ENCODE peak calls at places on chromosomes 2 and 18, in nine cellular contexts. Q, K, Z, V, Y, U, W, N and G are unnamed samples.

GRCh38 chr2:211900518-211900917 is 638.1 kb downstream of the ERBB4 start:
- DNase-seq in U (no peak), K (no peak), W (no peak), Z (no peak), Y (no peak), Q (no peak), V (no peak), N (no peak), G (no peak)

GRCh38 chr2:72182547-72183460 is 35.1 kb upstream of the CYP26B1 start:
- DNase-seq in U (no peak), Y (no peak), W (no peak), V (no peak), N (no peak), Q (peak; percentile 81), Z (no peak), K (no peak), G (no peak)

GRCh38 chr2:210112871-210113270 is 58.3 kb downstream of the KANSL1L start:
- DNase-seq in N (no peak), V (no peak), W (no peak), Y (no peak), U (no peak), Q (no peak), Z (no peak), K (no peak), G (no peak)

GRCh38 chr2:134258684-134259408 is 5.0 kb downstream of the MGAT5 start:
- DNase-seq in K (no peak), Y (no peak), U (no peak), Q (peak; percentile 21), W (peak; percentile 21), Z (peak; percentile 13), V (no peak), N (no peak), G (no peak)

GRCh38 chr2:224520064-224520463 is 65.1 kb downstream of the CUL3 start:
- DNase-seq in N (no peak), Y (peak; percentile 17), U (no peak), V (peak; percentile 86), Q (no peak), Z (no peak), W (no peak), K (no peak), G (no peak)

GRCh38 chr2:205364261-205364660 is 318.0 kb upstream of the NRP2 start:
- DNase-seq in Q (no peak), W (no peak), Y (peak; percentile 7), K (no peak), U (no peak), V (no peak), Z (no peak), N (no peak), G (no peak)

GRCh38 chr2:181607629-181608627 is 49.0 kb downstream of the CERKL start:
- DNase-seq in Y (no peak), K (no peak), W (no peak), Q (no peak), N (no peak), V (no peak), U (no peak), Z (no peak), G (no peak)

GRCh38 chr2:196233808-196234501 is 62.6 kb upstream of the STK17B start:
- DNase-seq in W (no peak), Y (no peak), U (no peak), Z (no peak), N (no peak), K (no peak), V (peak; percentile 60), Q (no peak), G (no peak)

GRCh38 chr2:142037051-142037450 is 93.8 kb downstream of the LRP1B start:
- DNase-seq in Z (no peak), U (no peak), W (no peak), K (no peak), V (no peak), Q (no peak), Y (no peak), N (no peak), G (no peak)

GRCh38 chr2:210195066-210195852 is 24.1 kb upstream of the KANSL1L start:
- DNase-seq in U (no peak), Q (no peak), Z (no peak), V (no peak), N (no peak), Y (peak; percentile 57), K (no peak), W (no peak), G (peak; percentile 54)

GRCh38 chr2:144524190-144524957 is 4.5 kb upstream of the ZEB2 start:
- DNase-seq in K (no peak), V (no peak), U (peak; percentile 73), N (peak; percentile 83), W (peak; percentile 77), Z (peak; percentile 91), Q (peak; percentile 23), Y (no peak), G (peak; percentile 80)

GRCh38 chr2:144523606-144524131 is 3.8 kb upstream of the ZEB2 start:
- DNase-seq in W (peak; percentile 59), Q (no peak), Y (no peak), Z (peak; percentile 52), N (peak; percentile 69), K (no peak), U (no peak), V (no peak), G (no peak)

GRCh38 chr2:144521702-144522101 is 1.8 kb upstream of the ZEB2 start:
- DNase-seq in N (no peak), Q (no peak), K (no peak), W (no peak), Z (no peak), U (no peak), Y (no peak), V (no peak), G (no peak)

GRCh38 chr2:144520718-144521487 is 984 bp upstream of the ZEB2 start:
- DNase-seq in W (no peak), Q (no peak), V (no peak), U (no peak), Z (no peak), Y (no peak), N (no peak), K (no peak), G (no peak)

GRCh38 chr2:144522741-144523605 is 3.1 kb upstream of the ZEB2 start:
- DNase-seq in N (peak; percentile 61), W (peak; percentile 50), V (no peak), Q (no peak), U (peak; percentile 68), K (no peak), Y (no peak), Z (peak; percentile 43), G (no peak)
- TF ChIP-seq EP300 in N (no peak), W (no peak), V (no peak), Q (no peak), U (no peak), K (no peak), Y (no peak), Z (no peak), G (no peak)

GRCh38 chr2:100868083-100868482 is 48.1 kb downstream of the NPAS2 start:
- DNase-seq in Q (no peak), U (no peak), N (no peak), K (no peak), Z (no peak), Y (no peak), W (no peak), V (no peak), G (no peak)

GRCh38 chr2:100870652-100871531 is 51.0 kb downstream of the NPAS2 start:
- DNase-seq in K (no peak), Z (no peak), U (no peak), V (no peak), Y (no peak), N (no peak), Q (no peak), W (no peak), G (no peak)

GRCh38 chr2:100865819-100866462 is 46.0 kb downstream of the NPAS2 start:
- DNase-seq in U (no peak), N (no peak), Z (no peak), Q (no peak), V (no peak), Y (peak; percentile 70), K (no peak), W (no peak), G (no peak)

DNA sequence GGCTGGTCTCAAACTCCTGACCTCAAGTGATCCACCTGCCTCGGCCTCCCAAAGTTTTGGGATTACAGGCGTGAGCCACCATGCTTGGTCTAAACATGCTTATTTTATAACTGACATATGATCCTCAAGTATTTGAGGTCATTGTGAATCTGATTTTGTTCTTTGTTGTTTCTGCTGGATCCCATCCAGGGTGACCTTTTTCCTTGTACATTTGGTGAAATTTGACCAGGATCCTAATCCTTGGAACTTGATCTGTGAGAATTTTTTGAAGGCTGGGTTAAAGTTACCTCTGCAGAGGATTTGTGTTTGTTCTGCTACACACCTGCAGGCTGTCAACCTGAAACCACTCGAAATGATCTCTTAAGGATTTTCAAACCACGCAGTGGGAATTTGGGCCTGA is 49.2 kb downstream of the NPAS2 start:
- DNase-seq in N (no peak), Y (no peak), K (no peak), V (no peak), Q (no peak), Z (no peak), W (no peak), U (no peak), G (no peak)
- H3K27ac ChIP-seq in N (no peak overlapping the region), Y (no peak overlapping the region), K (no peak overlapping the region), V (no peak overlapping the region), Q (no peak overlapping the region), Z (no peak overlapping the region), W (no peak overlapping the region), U (no peak overlapping the region), G (no peak overlapping the region)

DNA sequence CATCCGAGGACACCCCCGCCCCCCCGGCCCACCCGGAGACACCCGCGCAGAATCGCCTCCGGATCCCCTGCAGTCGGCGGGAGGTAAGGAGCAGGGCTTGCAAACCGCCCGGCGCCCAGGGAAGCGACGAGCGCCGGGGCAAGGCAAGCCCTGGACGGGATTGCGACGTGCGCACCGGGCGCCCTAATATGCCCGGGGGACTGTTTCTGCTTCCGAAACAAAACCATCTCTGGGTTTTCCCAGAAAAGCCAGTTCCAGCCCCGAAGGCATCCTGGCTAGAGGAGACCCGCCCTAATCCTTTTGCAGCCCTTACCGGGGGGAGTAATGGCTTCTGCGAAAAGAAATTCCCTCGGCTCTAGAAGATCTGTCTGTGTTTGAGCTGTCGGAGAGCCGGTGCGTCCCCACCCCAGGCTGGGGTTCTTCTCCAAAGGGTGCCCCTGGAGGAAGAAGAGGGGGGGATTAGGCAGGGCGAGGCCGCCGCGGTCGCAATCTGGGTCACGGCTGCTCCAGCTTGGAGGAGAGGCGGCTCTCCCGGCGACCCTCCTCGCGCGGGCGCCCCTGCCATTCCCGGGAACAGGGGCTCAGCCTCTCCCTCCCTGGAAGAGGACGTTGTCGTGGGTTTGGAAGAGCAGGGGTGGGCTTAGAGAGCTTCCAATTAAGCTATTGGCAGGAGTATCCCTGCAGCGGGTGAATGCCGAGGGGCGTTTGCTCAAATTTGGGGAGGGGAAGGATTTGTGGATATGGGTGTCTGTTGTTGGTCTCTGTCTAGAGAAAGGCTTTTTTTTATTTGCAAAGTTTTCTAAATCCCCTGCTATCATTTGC is 522 bp downstream of the MYCN start:
- DNase-seq in K (no peak), U (peak; percentile 49), W (peak; percentile 29), N (peak; percentile 68), Y (peak; percentile 25), V (no peak), Q (no peak), Z (peak; percentile 77), G (no peak)
- TF ChIP-seq EP300 in K (no peak), U (no peak), W (no peak), N (no peak), Y (no peak), V (no peak), Q (no peak), Z (no peak), G (no peak)

DNA sequence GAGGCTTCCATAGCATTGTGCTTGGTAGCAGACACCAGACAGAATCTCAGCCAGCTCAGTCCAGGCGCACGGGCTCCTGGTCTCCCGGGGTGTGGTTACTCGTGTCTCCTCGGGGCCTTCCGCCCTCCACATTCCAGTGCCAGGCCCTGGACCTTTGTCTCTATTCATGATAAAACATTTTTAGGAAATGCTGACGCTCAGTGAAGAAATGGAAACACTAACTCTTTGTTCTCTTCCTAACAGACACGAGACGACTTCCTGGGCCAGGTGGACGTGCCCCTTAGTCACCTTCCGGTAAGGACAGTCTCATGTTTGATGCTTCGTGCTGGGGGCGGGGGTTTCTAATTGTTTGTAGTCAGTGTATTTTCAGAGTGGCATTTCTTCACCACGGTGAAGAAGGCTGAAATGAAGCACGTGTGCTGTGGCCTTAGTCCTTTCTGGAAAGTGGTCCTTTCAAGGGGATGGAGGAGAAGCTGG is 271.8 kb downstream of the NEDD4L start:
- DNase-seq in W (no peak), V (no peak), Z (no peak), K (no peak), Y (no peak), U (no peak), Q (peak; percentile 61), N (no peak), G (no peak)
- H3K27ac ChIP-seq in W (peak overlapping the region; percentile 42), V (no peak overlapping the region), Z (peak overlapping the region; percentile 76), K (peak overlapping the region; percentile 10), Y (no peak overlapping the region), U (peak overlapping the region; percentile 73), Q (peak overlapping the region; percentile 72), N (no peak overlapping the region), G (peak overlapping the region; percentile 74)